ENCODE peak calls at places on chromosomes 2 and 18, in four cellular contexts. One of them, this sample, is unnamed.

GRCh38 chr2:144801766-144802165 is 281.8 kb upstream of the ZEB2 start:
- DNase-seq in AG04450: peak
- DNase-seq in AG10803: peak
- DNase-seq in left lung: no peak
- DNase-seq in this sample: peak

GRCh38 chr2:229087843-229088520 is 183.1 kb downstream of the PID1 start:
- DNase-seq in AG04450: no peak
- DNase-seq in AG10803: no peak
- DNase-seq in left lung: no peak
- DNase-seq in this sample: no peak

GRCh38 chr2:158533009-158533408 is 76.3 kb downstream of the PKP4 start:
- DNase-seq in AG04450: no peak
- DNase-seq in AG10803: no peak
- DNase-seq in left lung: no peak
- DNase-seq in this sample: no peak

GRCh38 chr2:216222650-216223352 is 113.7 kb downstream of the XRCC5 start:
- DNase-seq in AG04450: no peak
- DNase-seq in AG10803: peak
- DNase-seq in left lung: no peak
- DNase-seq in this sample: peak

GRCh38 chr2:159226059-159226461 is 60.4 kb downstream of the WDSUB1 start:
- DNase-seq in AG04450: no peak
- DNase-seq in AG10803: peak
- DNase-seq in left lung: peak
- DNase-seq in this sample: peak

GRCh38 chr18:62425465-62426190 is 97.2 kb upstream of the ZCCHC2 start:
- DNase-seq in AG04450: peak
- DNase-seq in AG10803: peak
- DNase-seq in left lung: peak
- DNase-seq in this sample: peak

GRCh38 chr2:75053484-75054112 is 95.2 kb downstream of the POLE4 start:
- DNase-seq in AG04450: no peak
- DNase-seq in AG10803: no peak
- DNase-seq in left lung: no peak
- DNase-seq in this sample: peak

GRCh38 chr2:64586054-64586453 is 61.9 kb downstream of the AFTPH start:
- DNase-seq in AG04450: no peak
- DNase-seq in AG10803: no peak
- DNase-seq in left lung: no peak
- DNase-seq in this sample: no peak

GRCh38 chr2:176118606-176119370 is 2.2 kb downstream of the HOXD10 start:
- DNase-seq in AG04450: no peak
- DNase-seq in AG10803: peak
- DNase-seq in left lung: no peak
- DNase-seq in this sample: peak

GRCh38 chr2:157470321-157470720 is 26.4 kb upstream of the CYTIP start:
- DNase-seq in AG04450: no peak
- DNase-seq in AG10803: no peak
- DNase-seq in left lung: no peak
- DNase-seq in this sample: no peak

GRCh38 chr2:83081835-83082522 is 1377.1 kb downstream of the SUCLG1 start:
- DNase-seq in AG04450: peak
- DNase-seq in AG10803: peak
- DNase-seq in left lung: no peak
- DNase-seq in this sample: peak

GRCh38 chr18:69484699-69485396 is 84.2 kb downstream of the DOK6 start:
- DNase-seq in AG04450: peak
- DNase-seq in AG10803: peak
- DNase-seq in left lung: no peak
- DNase-seq in this sample: peak

GRCh38 chr2:233503947-233504637 is 62.5 kb downstream of the USP40 start:
- DNase-seq in AG04450: no peak
- DNase-seq in AG10803: no peak
- DNase-seq in left lung: no peak
- DNase-seq in this sample: no peak

GRCh38 chr18:57913686-57914085 is 110.6 kb upstream of the ATP8B1 start:
- DNase-seq in AG04450: no peak
- DNase-seq in AG10803: no peak
- DNase-seq in left lung: no peak
- DNase-seq in this sample: no peak

GRCh38 chr2:203675086-203675485 is 31.4 kb upstream of the CD28 start:
- DNase-seq in AG04450: no peak
- DNase-seq in AG10803: peak
- DNase-seq in left lung: no peak
- DNase-seq in this sample: no peak

GRCh38 chr2:230872968-230873669 is 8.4 kb downstream of the ITM2C start:
- DNase-seq in AG04450: no peak
- DNase-seq in AG10803: no peak
- DNase-seq in left lung: no peak
- DNase-seq in this sample: no peak

GRCh38 chr2:74138219-74138951 is 9.3 kb downstream of the BOLA3 start:
- DNase-seq in AG04450: no peak
- DNase-seq in AG10803: no peak
- DNase-seq in left lung: no peak
- DNase-seq in this sample: no peak

GRCh38 chr2:37627715-37628114 is 43.7 kb downstream of the CDC42EP3 start:
- DNase-seq in AG04450: no peak
- DNase-seq in AG10803: peak
- DNase-seq in left lung: no peak
- DNase-seq in this sample: no peak

GRCh38 chr2:20443276-20443920 is 3.5 kb upstream of the RHOB start:
- DNase-seq in AG04450: no peak
- DNase-seq in AG10803: peak
- DNase-seq in left lung: peak
- DNase-seq in this sample: peak

GRCh38 chr2:238505119-238505891 is 78.6 kb downstream of the ASB1 start:
- DNase-seq in AG04450: no peak
- DNase-seq in AG10803: no peak
- DNase-seq in left lung: peak
- DNase-seq in this sample: no peak

GRCh38 chr18:58241877-58242276 is 197.9 kb downstream of the NEDD4L start:
- DNase-seq in AG04450: peak
- DNase-seq in AG10803: peak
- DNase-seq in left lung: no peak
- DNase-seq in this sample: peak

GRCh38 chr2:74759991-74760390 is 73.9 kb upstream of the HK2 start:
- DNase-seq in AG04450: no peak
- DNase-seq in AG10803: no peak
- DNase-seq in left lung: no peak
- DNase-seq in this sample: peak

GRCh38 chr2:236840857-236841256 is 244.8 kb upstream of the COPS8 start:
- DNase-seq in AG04450: no peak
- DNase-seq in AG10803: peak
- DNase-seq in left lung: no peak
- DNase-seq in this sample: no peak

GRCh38 chr2:224134003-224134734 is 95.1 kb upstream of the SERPINE2 start:
- DNase-seq in AG04450: no peak
- DNase-seq in AG10803: peak
- DNase-seq in left lung: no peak
- DNase-seq in this sample: no peak

GRCh38 chr2:164420787-164421186 is 200.5 kb downstream of the GRB14 start:
- DNase-seq in AG04450: no peak
- DNase-seq in AG10803: no peak
- DNase-seq in left lung: no peak
- DNase-seq in this sample: no peak

GRCh38 chr18:38047820-38048219 is 482.2 kb upstream of the CELF4 start:
- DNase-seq in AG04450: no peak
- DNase-seq in AG10803: no peak
- DNase-seq in left lung: no peak
- DNase-seq in this sample: no peak

GRCh38 chr2:133633309-133633708 is 65.0 kb upstream of the NCKAP5 start:
- DNase-seq in AG04450: no peak
- DNase-seq in AG10803: no peak
- DNase-seq in left lung: no peak
- DNase-seq in this sample: no peak

GRCh38 chr18:53457068-53457467 is 767.4 kb downstream of the MBD2 start:
- DNase-seq in AG04450: no peak
- DNase-seq in AG10803: peak
- DNase-seq in left lung: no peak
- DNase-seq in this sample: no peak

GRCh38 chr2:240105982-240106381 is 30.1 kb downstream of the COPS9 start:
- DNase-seq in AG04450: no peak
- DNase-seq in AG10803: no peak
- DNase-seq in left lung: no peak
- DNase-seq in this sample: no peak

DNA sequence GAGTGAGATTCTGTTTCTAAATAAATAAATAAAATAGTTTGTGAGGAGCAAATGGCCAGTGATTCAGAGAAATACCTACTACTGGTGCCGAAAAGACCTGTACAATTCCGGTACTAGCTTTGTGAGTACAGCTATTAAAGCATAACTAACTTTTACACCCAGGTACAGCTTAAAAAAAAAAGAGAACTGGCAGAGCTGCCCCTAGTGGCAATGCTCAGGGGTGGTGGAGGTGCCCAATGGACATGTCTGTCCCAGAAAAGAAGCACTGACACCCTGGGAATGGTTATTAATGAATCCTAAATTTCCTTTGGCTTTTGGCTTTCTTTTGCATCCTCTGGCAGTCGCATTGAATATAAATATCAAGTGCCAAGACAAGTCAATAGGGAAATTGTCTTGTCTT is 87.0 kb downstream of the LIPG start:
- DNase-seq in AG04450: no peak
- DNase-seq in AG10803: no peak
- DNase-seq in left lung: no peak
- DNase-seq in this sample: no peak
- TF ChIP-seq CTCF in AG04450: no peak
- TF ChIP-seq CTCF in AG10803: no peak
- TF ChIP-seq CTCF in left lung: no peak
- TF ChIP-seq CTCF in this sample: peak

GRCh38 chr2:46157966-46158310 is 139.3 kb upstream of the EPAS1 start:
- DNase-seq in AG04450: no peak
- DNase-seq in AG10803: no peak
- DNase-seq in left lung: no peak
- DNase-seq in this sample: peak
- TF ChIP-seq CTCF in AG04450: no peak
- TF ChIP-seq CTCF in AG10803: no peak
- TF ChIP-seq CTCF in left lung: no peak
- TF ChIP-seq CTCF in this sample: no peak

DNA sequence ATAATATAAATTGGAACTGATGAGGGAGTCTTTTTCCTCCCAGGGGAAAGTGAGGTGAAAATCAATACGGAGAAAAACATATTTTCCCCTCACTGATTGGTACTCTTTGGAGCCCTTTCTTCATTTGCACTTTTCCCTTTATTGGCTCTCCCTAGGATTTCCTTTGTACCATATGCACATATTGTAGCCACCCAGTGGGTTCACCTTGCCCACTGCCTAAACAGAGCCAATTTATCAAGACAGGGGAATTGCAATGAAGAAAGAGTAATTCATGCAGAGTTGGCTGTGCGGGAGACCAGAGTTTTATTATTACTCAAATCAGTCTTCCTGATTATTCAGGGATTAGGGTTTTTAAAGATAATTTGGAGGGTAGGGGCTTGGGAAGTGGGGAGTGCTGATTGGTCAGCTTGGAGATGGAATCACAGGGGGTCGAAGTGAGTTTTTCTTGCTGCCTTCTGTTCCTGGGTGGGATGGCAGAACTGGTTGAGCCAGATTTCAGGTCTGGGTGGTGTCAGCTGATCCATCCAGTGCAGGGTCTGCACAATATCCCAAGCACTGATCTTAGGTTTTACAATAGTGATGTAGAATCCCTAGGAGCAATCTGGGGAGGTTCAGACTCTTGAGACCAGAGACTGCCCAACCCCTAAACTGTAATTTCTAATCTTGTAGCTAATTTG is 15.1 kb upstream of the KCNE4 start:
- DNase-seq in AG04450: no peak
- DNase-seq in AG10803: no peak
- DNase-seq in left lung: no peak
- DNase-seq in this sample: no peak
- TF ChIP-seq CTCF in AG04450: no peak
- TF ChIP-seq CTCF in AG10803: no peak
- TF ChIP-seq CTCF in left lung: no peak
- TF ChIP-seq CTCF in this sample: no peak

DNA sequence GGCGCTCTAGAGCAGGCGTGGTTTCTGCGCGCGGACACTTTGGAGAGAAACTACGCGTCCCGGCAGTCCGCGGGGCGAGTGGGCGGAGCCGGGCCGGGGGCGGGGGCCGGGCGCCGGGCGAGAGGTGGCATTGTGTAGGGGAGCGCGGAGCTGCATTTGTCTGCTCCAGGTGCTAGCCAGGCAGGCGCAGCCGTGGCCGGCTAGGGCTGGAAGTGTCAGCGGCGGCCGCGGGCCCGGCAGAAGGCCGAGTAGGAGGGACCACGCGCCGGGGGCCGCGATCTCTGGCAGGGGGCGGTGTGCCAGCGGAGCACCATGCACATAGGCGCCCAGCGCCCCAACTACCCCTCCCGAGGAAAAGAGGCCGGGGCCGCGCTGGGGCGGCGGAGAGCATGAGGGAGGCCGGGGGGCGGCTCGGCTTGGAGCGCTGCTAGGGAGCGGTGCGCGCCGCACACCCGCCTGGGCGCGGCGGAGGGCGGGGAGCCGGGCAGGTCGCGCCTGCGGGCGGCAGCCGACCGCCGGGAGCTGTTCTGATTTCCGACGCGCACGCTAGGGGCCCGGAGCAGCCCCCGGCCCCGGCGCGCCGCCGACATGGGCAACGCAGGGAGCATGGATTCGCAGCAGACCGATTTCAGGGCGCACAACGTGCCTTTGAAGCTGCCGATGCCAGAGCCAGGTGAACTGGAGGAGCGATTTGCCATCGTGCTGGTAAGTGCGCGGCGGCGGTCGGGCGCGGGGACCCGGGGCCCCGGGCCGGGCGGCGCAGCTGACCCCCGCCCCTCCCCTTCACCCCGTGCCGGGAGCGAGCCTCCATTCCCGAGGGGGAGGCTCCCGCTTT is at the start of gene FMNL2:
- DNase-seq in AG04450: peak
- DNase-seq in AG10803: peak
- DNase-seq in left lung: peak
- DNase-seq in this sample: peak
- TF ChIP-seq CTCF in AG04450: peak
- TF ChIP-seq CTCF in AG10803: no peak
- TF ChIP-seq CTCF in left lung: no peak
- TF ChIP-seq CTCF in this sample: peak

This sample was measured in fibroblast of villous mesenchyme.